ENCODE peak calls at places on chromosomes 7 and 10, in five cellular contexts. F is IMR-90, H is PC-9, W is astrocyte, T is fibroblast of lung. R is an unnamed sample.

GRCh38 chr7:156927571-156928405 is 21.7 kb upstream of the NOM1 start:
- DNase-seq in W (no peak), F (no peak), H (no peak), T (no peak), R (no peak)

GRCh38 chr7:148395990-148396716 is 194.4 kb upstream of the C7orf33 start:
- DNase-seq in H (no peak), W (no peak), F (no peak), T (no peak), R (no peak)

GRCh38 chr7:27115161-27116018 is 12.9 kb upstream of the HOXA2 start:
- DNase-seq in W (peak; percentile 85), T (peak; percentile 90), H (peak; percentile 95), F (peak; percentile 92), R (peak; percentile 72)

GRCh38 chr7:89605362-89605761 is 548.9 kb upstream of the STEAP1 start:
- DNase-seq in F (no peak), H (no peak), W (no peak), T (no peak), R (no peak)

GRCh38 chr7:45190406-45191165 is 33.0 kb downstream of the RAMP3 start:
- DNase-seq in W (no peak), F (no peak), H (no peak), T (no peak), R (no peak)

GRCh38 chr7:98209166-98209920 is 1.9 kb upstream of the BHLHA15 start:
- DNase-seq in H (no peak), W (no peak), T (no peak), F (no peak), R (no peak)

GRCh38 chr7:17101207-17101696 is 197.2 kb upstream of the AHR start:
- DNase-seq in W (no peak), T (no peak), F (no peak), H (no peak), R (no peak)

GRCh38 chr10:100132427-100132826 is 50.8 kb upstream of the CPN1 start:
- DNase-seq in F (no peak), H (no peak), T (no peak), W (no peak), R (no peak)

GRCh38 chr10:35575640-35576039 is 29.5 kb upstream of the GJD4 start:
- DNase-seq in W (no peak), F (no peak), H (no peak), T (no peak), R (no peak)

GRCh38 chr10:24873281-24873683 is 79.1 kb downstream of the PRTFDC1 start:
- DNase-seq in F (peak; percentile 95), T (peak; percentile 94), H (peak; percentile 87), W (peak; percentile 97), R (peak; percentile 30)

GRCh38 chr10:118373786-118374185 is 31.7 kb upstream of the FAM204A start:
- DNase-seq in H (peak; percentile 69), W (peak; percentile 87), F (peak; percentile 69), T (peak; percentile 24), R (no peak)

GRCh38 chr10:32050145-32050544 is 6.1 kb downstream of the KIF5B start:
- DNase-seq in H (no peak), W (no peak), T (no peak), F (no peak), R (peak; percentile 15)

GRCh38 chr7:155002411-155003214 is at the start of gene PAXIP1:
- DNase-seq in W (peak; percentile 3), H (no peak), T (no peak), F (peak; percentile 20), R (peak; percentile 88)

GRCh38 chr7:129805086-129805719 is 147.6 kb downstream of the UBE2H start:
- DNase-seq in W (no peak), F (no peak), T (no peak), H (no peak), R (no peak)

GRCh38 chr10:96673318-96674099 is 46.8 kb downstream of the PIK3AP1 start:
- DNase-seq in W (peak; percentile 79), F (peak; percentile 63), T (peak; percentile 29), H (peak; percentile 62), R (peak; percentile 44)

GRCh38 chr7:111987115-111987826 is 218.9 kb downstream of the DOCK4 start:
- DNase-seq in T (peak; percentile 73), W (peak; percentile 59), H (no peak), F (peak; percentile 71), R (no peak)

GRCh38 chr10:70575874-70576802 is 26.4 kb downstream of the PRF1 start:
- DNase-seq in F (no peak), W (peak; percentile 73), H (peak; percentile 72), T (peak; percentile 66), R (peak; percentile 55)

GRCh38 chr7:135771961-135772638 is 23.5 kb upstream of the FAM180A start:
- DNase-seq in H (peak; percentile 76), F (peak; percentile 90), T (peak; percentile 68), W (peak; percentile 90), R (peak; percentile 46)

DNA sequence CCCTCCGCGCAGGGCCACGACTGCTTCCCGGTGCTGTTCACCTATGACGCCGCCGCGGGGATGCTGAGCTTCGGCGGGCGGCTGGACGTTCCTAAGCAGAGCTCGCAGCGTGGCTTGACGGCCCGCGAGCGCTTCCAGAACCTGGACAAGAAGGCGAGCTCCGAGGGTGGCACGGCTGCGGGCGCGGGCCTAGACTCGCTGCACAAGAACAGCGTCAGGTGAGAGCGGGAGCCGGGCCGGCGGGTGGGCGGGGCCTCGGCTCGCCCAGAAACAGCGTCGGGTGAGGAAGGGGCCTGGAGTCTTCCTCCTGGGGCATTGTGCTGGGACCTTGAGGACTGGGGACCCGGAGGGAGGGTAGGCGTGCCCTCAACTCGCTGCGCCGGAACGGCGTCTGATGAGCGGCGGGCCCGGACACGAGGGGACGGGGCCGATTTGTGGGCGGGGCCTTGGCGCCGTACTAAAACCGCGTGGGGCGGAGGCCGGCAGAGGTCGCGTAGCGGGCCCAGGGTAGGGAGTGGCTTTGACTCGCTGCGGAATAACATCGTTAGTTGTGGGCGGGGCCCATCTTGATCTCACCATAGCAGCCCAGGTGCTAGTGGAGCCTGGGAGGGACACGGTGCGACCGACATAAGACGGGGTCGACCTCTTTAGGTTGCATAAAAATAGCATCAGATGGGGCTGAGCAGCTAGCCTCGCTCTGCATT is 15.6 kb downstream of the PDAP1 start:
- DNase-seq in T (peak; percentile 69), H (no peak), F (no peak), W (peak; percentile 45), R (peak; percentile 89)
- H2AFZ ChIP-seq in T (no peak overlapping the region), H (no peak overlapping the region), F (peak overlapping the region; percentile 77), W (no peak overlapping the region), R (peak overlapping the region; percentile 77)

GRCh38 chr7:7705316-7705715 is 13.1 kb downstream of the RPA3 start:
- DNase-seq in W (no peak), H (no peak), T (peak; percentile 74), F (peak; percentile 16), R (no peak)

GRCh38 chr7:7701513-7701912 is 16.9 kb downstream of the RPA3 start:
- DNase-seq in H (no peak), F (no peak), W (no peak), T (no peak), R (no peak)

GRCh38 chr7:7704867-7705266 is 13.5 kb downstream of the RPA3 start:
- DNase-seq in W (no peak), T (no peak), H (no peak), F (no peak), R (no peak)

GRCh38 chr7:7703427-7703826 is 15.0 kb downstream of the RPA3 start:
- DNase-seq in T (no peak), H (no peak), W (no peak), F (no peak), R (no peak)

DNA sequence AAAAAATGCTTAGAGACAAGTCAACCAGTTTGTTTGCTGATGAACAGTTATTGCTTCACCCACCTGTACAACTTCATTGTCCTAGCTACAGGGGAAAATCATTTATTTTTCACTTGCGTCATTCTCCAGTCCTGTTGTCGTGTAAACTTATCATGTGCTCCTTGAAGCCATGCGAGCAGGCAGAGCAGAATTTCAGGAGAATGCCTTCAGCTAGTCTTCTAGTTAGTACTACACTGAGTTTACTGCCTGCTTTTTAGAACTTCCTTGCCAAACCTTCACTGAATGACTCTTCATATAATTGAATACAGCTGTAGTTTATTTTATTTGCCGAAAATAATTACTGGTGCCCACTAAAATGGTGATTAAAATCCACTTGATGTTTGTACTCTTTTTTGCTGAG is 15.6 kb downstream of the RPA3 start:
- DNase-seq in T (no peak), H (no peak), F (peak; percentile 16), W (no peak), R (no peak)
- H2AFZ ChIP-seq in T (no peak overlapping the region), H (no peak overlapping the region), F (no peak overlapping the region), W (no peak overlapping the region), R (no peak overlapping the region)

GRCh38 chr10:14554843-14555205 is 219.9 kb downstream of the FAM107B start:
- DNase-seq in F (peak; percentile 52), H (peak; percentile 70), T (no peak), W (no peak), R (no peak)

GRCh38 chr10:14556285-14556956 is 218.3 kb downstream of the FAM107B start:
- DNase-seq in T (peak; percentile 35), H (no peak), F (peak; percentile 23), W (no peak), R (peak; percentile 56)

GRCh38 chr10:14555806-14556205 is 218.9 kb downstream of the FAM107B start:
- DNase-seq in H (no peak), W (no peak), F (no peak), T (no peak), R (no peak)

GRCh38 chr10:14553434-14553833 is 221.3 kb downstream of the FAM107B start:
- DNase-seq in F (peak; percentile 87), H (no peak), T (peak; percentile 63), W (peak; percentile 56), R (no peak)

DNA sequence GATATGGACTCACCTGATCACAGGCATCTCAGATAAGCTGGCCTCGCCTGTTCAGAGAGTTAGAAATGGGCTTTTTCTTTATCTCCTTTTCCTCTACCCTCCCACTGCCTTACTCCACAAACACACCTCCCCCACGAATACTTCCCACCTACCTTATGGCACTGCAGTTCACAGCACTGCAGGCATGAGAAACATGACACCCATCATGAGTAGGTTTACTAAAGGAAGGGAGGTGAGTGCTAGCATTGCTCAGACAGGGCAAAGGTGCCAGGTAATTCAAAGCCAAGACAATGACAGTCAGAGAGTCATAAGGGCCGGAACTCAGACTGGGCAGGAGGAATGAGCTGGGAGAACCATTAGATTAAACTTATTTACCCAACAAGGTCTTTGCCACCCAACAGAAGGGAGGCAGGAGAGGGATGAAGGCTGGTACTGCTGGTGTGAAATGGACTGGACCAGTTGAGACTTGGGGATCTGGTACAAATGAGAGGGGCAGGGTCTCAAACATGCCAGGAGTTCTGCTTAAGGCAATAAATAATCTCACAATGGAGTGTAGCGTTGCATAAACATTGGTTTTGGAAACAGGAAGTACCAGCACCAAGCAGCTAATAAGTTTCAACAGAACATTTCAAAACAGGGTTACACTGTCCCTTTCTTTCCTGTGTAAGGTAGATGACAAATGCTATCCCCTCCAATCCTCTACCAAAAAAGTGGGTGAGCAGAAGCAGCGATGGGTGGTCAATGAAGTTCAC is 220.4 kb downstream of the FAM107B start:
- DNase-seq in W (no peak), F (no peak), T (no peak), H (peak; percentile 84), R (peak; percentile 41)
- H2AFZ ChIP-seq in W (no peak overlapping the region), F (no peak overlapping the region), T (no peak overlapping the region), H (no peak overlapping the region), R (no peak overlapping the region)

DNA sequence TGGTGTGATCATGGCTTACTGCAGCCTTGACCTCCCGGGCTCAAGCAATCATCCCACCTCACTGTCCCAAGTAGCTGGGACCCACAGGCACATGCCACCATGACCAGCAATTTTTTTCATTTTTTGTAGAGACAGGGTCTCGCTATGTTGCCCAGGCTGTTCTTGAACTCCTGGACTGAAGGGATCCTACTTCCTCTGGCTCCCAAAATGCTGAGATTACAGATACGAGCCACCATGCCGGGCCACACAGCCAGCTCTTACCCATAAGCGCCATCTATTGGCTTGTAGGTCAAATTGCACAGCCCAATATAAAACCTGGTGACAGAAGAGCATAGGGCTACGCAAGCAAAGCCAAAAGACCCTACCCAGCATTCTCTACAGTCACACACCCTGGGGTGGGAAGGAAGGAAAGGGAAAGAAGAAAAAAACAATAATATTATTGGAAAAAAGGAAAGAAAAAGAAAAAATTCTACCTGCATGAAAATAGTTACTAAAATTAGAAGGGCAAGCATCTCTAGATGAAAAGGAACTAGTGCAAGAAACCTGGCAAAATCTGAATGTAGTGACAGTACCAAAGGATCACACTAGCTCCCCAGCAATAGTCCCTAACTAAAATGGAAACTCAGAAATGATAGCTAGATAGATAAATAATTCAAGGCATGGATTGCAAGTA is 29.4 kb upstream of the AMPH start:
- DNase-seq in H (no peak), T (peak; percentile 69), W (peak; percentile 10), F (peak; percentile 56), R (peak; percentile 37)
- H2AFZ ChIP-seq in H (no peak overlapping the region), T (no peak overlapping the region), W (no peak overlapping the region), F (no peak overlapping the region), R (no peak overlapping the region)